ENCODE peak calls at places on chromosomes 3 and 15, in six cellular contexts. Y is neuronal stem cell, Z is heart left ventricle, W is colonic mucosa, Q is lower lobe of right lung, V is ovary. L is an unnamed sample.

GRCh38 chr15:45126535-45127158 is 3.0 kb downstream of the DUOXA1 start:
- DNase-seq in V (no peak), W (peak; percentile 45), Q (peak; percentile 14), Y (no peak), Z (no peak), L (no peak)

GRCh38 chr3:97896547-97896946 is 74.7 kb downstream of the CRYBG3 start:
- DNase-seq in Q (no peak), Z (no peak), V (no peak), W (no peak), Y (no peak), L (no peak)

GRCh38 chr3:170502297-170502696 is 83.6 kb downstream of the SLC7A14 start:
- DNase-seq in Y (no peak), V (peak; percentile 54), Q (no peak), W (no peak), Z (no peak), L (no peak)

GRCh38 chr3:172125053-172125452 is 85.7 kb downstream of the FNDC3B start:
- DNase-seq in Q (no peak), V (no peak), Z (no peak), Y (no peak), W (no peak), L (no peak)

GRCh38 chr3:108485146-108485545 is 25.2 kb downstream of the MYH15 start:
- DNase-seq in Y (no peak), Q (no peak), Z (no peak), V (no peak), W (no peak), L (no peak)

GRCh38 chr3:143216709-143217182 is 97.2 kb downstream of the CHST2 start:
- DNase-seq in Y (no peak), V (no peak), Z (no peak), Q (no peak), W (no peak), L (no peak)

GRCh38 chr3:169430687-169431404 is 232.7 kb downstream of the MECOM start:
- DNase-seq in V (no peak), Q (no peak), W (peak; percentile 36), Z (no peak), Y (no peak), L (no peak)

GRCh38 chr3:182233957-182234356 is 522.2 kb downstream of the SOX2 start:
- DNase-seq in W (no peak), Y (no peak), Q (no peak), Z (no peak), V (no peak), L (no peak)

GRCh38 chr15:101024111-101024695 is 105.0 kb downstream of the LRRK1 start:
- DNase-seq in V (peak; percentile 50), Y (no peak), Q (no peak), Z (no peak), W (peak; percentile 22), L (peak; percentile 82)

GRCh38 chr15:80093854-80094418 is 34.5 kb downstream of the ZFAND6 start:
- DNase-seq in Y (no peak), Z (no peak), V (peak; percentile 31), Q (peak; percentile 55), W (peak; percentile 30), L (no peak)

GRCh38 chr15:79282371-79283251 is at the start of gene ANKRD34C:
- DNase-seq in V (no peak), W (no peak), Y (no peak), Q (no peak), Z (peak; percentile 58), L (no peak)

GRCh38 chr15:68360716-68361115 is 71.2 kb downstream of the ITGA11 start:
- DNase-seq in Z (no peak), V (no peak), Y (no peak), Q (no peak), W (no peak), L (no peak)

GRCh38 chr15:96408591-96409183 is 78.2 kb downstream of the NR2F2 start:
- DNase-seq in Z (no peak), V (no peak), Q (no peak), Y (no peak), W (no peak), L (no peak)

GRCh38 chr3:98531622-98532274 is at the start of gene GPR15:
- DNase-seq in Y (no peak), W (no peak), Z (no peak), V (no peak), Q (no peak), L (no peak)

GRCh38 chr3:107662109-107662477 is 139.3 kb downstream of the BBX start:
- DNase-seq in Z (no peak), Q (no peak), V (no peak), Y (no peak), W (peak; percentile 21), L (no peak)

GRCh38 chr3:122000936-122001605 is 21.0 kb downstream of the ILDR1 start:
- DNase-seq in V (no peak), W (no peak), Q (no peak), Z (no peak), Y (no peak), L (no peak)

GRCh38 chr3:58048301-58048700 is 40.1 kb downstream of the FLNB start:
- DNase-seq in W (no peak), V (no peak), Z (no peak), Q (no peak), Y (no peak), L (no peak)

GRCh38 chr3:63193647-63194046 is 84.5 kb upstream of the SYNPR start:
- DNase-seq in V (no peak), Q (no peak), W (no peak), Z (no peak), Y (peak; percentile 9), L (no peak)

GRCh38 chr3:109803274-109803673 is 465.9 kb upstream of the DPPA4 start:
- DNase-seq in Y (no peak), V (no peak), W (no peak), Z (no peak), Q (no peak), L (no peak)

GRCh38 chr15:95291878-95292472 is 1038.5 kb upstream of the NR2F2 start:
- DNase-seq in Z (no peak), Q (no peak), W (no peak), Y (peak; percentile 38), V (no peak), L (no peak)

GRCh38 chr3:184315871-184316661 is 1.7 kb downstream of the EIF4G1 start:
- DNase-seq in Y (no peak), Q (no peak), Z (no peak), V (peak; percentile 42), W (peak; percentile 33), L (no peak)

GRCh38 chr15:78709263-78709882 is 68.4 kb upstream of the CHRNB4 start:
- DNase-seq in V (peak; percentile 67), Q (peak; percentile 82), Y (peak; percentile 67), W (peak; percentile 77), Z (peak; percentile 87), L (peak; percentile 68)

GRCh38 chr15:97747342-97747741 is 213.2 kb upstream of the ARRDC4 start:
- DNase-seq in V (no peak), Y (no peak), Z (no peak), Q (no peak), W (no peak), L (no peak)

GRCh38 chr3:22759636-22760310 is 443.4 kb upstream of the UBE2E2 start:
- DNase-seq in Q (no peak), W (no peak), Z (no peak), V (no peak), Y (no peak), L (no peak)

GRCh38 chr15:76460871-76461270 is 124.3 kb downstream of the ISL2 start:
- DNase-seq in V (no peak), Z (no peak), Y (no peak), Q (no peak), W (no peak), L (no peak)

GRCh38 chr15:83471307-83471866 is 24.2 kb downstream of the SH3GL3 start:
- DNase-seq in V (no peak), Z (no peak), Y (no peak), W (no peak), Q (no peak), L (no peak)

GRCh38 chr15:63940956-63941620 is 105.2 kb downstream of the DAPK2 start:
- DNase-seq in Z (no peak), Q (no peak), Y (no peak), V (no peak), W (peak; percentile 14), L (peak; percentile 47)

GRCh38 chr15:40567111-40567510 is 2.0 kb upstream of the RPUSD2 start:
- DNase-seq in W (no peak), Y (no peak), V (no peak), Z (no peak), Q (no peak), L (no peak)

DNA sequence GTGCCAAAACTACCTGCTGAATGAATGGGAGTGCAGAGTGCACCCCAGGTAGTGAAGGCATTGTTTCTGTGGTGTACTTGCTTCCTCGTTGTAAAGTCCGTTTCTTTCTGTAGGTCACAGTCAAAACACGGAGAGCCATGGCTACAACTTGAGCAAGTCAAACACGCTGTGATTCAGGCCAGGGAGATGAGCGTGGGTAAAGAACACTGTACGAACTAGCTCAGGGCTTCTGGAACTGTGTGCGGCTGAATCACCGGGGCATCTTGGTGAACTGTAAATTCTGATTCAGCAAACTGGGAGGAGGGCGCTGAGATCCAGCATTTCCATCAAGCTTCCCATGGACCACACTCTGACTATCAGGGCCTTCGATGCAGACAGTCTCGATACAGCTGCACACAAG is 5.0 kb upstream of the TNK2 start:
- DNase-seq in Z (no peak), Q (no peak), W (no peak), Y (no peak), V (no peak), L (no peak)
- H3K4me1 ChIP-seq in Z (no peaks in the 10 kb centered on the region), Q (peaks cover 21% of the 10 kb centered on the region), W (peaks cover 9% of the 10 kb centered on the region), Y (peaks cover 10% of the 10 kb centered on the region), V (peaks cover 3% of the 10 kb centered on the region), L (no peaks in the 10 kb centered on the region)

GRCh38 chr3:70811880-70812279 is 499.4 kb upstream of the MDFIC2 start:
- DNase-seq in W (no peak), Q (no peak), V (no peak), Y (no peak), Z (no peak), L (no peak)
- H3K4me1 ChIP-seq in W (no peaks in the 10 kb centered on the region), Q (no peaks in the 10 kb centered on the region), V (no peaks in the 10 kb centered on the region), Y (no peaks in the 10 kb centered on the region), Z (no peaks in the 10 kb centered on the region), L (no peaks in the 10 kb centered on the region)

DNA sequence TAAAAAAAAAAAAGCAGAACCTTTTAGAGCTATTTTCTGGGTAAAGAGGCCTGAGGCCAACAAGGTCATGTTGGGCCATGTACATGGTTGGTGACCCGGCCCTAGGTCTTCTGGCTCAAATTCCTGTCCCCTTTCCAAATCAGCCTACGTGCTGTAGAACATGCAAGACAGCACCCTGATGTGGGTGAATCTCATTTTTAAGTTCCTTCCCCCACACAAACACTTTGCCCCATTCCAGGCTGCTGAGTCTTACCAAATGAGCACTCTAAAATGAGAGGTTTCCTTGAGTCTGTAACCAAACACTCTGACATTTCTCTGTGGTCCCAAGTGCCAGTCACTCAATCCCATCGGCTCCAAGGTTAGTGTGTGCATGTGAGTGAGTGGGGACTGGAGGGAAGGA is 9.4 kb downstream of the BCL6 start:
- DNase-seq in Y (no peak), Q (no peak), Z (no peak), V (no peak), W (no peak), L (no peak)
- H3K4me1 ChIP-seq in Y (peaks cover 12% of the 10 kb centered on the region), Q (peaks cover 41% of the 10 kb centered on the region), Z (no peaks in the 10 kb centered on the region), V (peaks cover 7% of the 10 kb centered on the region), W (peaks cover 3% of the 10 kb centered on the region), L (peaks cover 51% of the 10 kb centered on the region)

DNA sequence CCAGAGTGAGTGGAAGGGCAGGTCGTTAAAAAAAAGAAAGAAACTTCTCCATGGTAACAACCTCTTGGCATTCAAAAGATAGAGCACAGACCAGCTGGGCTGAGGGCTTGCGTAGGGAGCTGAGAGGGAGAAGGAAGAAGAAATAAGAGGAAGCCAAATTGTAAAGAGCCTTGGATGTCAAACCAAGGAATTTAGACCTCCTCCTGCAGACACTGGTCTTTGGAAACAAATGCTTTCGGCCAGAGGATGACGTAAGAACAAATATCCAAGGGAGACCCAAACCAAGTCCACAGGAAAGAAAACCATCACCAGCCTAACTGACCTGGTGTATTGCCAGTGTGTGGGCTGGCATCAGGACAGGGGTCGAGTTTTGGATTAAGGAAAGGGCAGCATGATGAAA is 155.2 kb downstream of the UACA start:
- DNase-seq in V (peak; percentile 73), W (no peak), Q (no peak), Y (no peak), Z (no peak), L (no peak)
- H3K4me1 ChIP-seq in V (peaks cover 19% of the 10 kb centered on the region), W (no peaks in the 10 kb centered on the region), Q (peaks cover 30% of the 10 kb centered on the region), Y (peaks cover 14% of the 10 kb centered on the region), Z (peaks cover 3% of the 10 kb centered on the region), L (no peaks in the 10 kb centered on the region)